ENCODE peak calls at places on chromosomes 13 and 19, in four cellular contexts. T is stimulated activated CD8-positive, alpha-beta memory T cell treated with anti-CD3 and anti-CD28 coated beads, Interleukin-7, amount 100 ng/mL, for 1 hour; E is hippocampal formation; F is cerebellar cortex. X is an unnamed sample.

GRCh38 chr13:82751221-82751620 is 1131.1 kb downstream of the SLITRK1 start:
- DNase-seq in F (no peak), E (no peak), T (no peak), X (no peak)

GRCh38 chr13:111893607-111894443 is 173.1 kb upstream of the SOX1 start:
- DNase-seq in F (no peak), E (no peak), T (no peak), X (no peak)

GRCh38 chr13:25776722-25777121 is 275.1 kb downstream of the SHISA2 start:
- DNase-seq in E (no peak), F (no peak), T (no peak), X (no peak)

GRCh38 chr19:8342684-8343482 is at the start of gene KANK3:
- DNase-seq in T (peak), E (peak), F (peak), X (peak)

GRCh38 chr19:8361921-8362793 is 1.8 kb upstream of the ANGPTL4 start:
- DNase-seq in F (peak), E (peak), T (no peak), X (peak)

GRCh38 chr19:53877361-53877766 is 4.6 kb upstream of the PRKCG start:
- DNase-seq in T (no peak), E (no peak), F (no peak), X (peak)

GRCh38 chr13:28495586-28496564 is 947 bp upstream of the FLT1 start:
- DNase-seq in E (no peak), F (no peak), T (no peak), X (no peak)

GRCh38 chr13:45751882-45752281 is 49.8 kb downstream of the CBY2 start:
- DNase-seq in E (no peak), F (no peak), T (no peak), X (no peak)

GRCh38 chr19:7820588-7820987 is 9.4 kb upstream of the EVI5L start:
- DNase-seq in E (no peak), T (no peak), F (no peak), X (no peak)

GRCh38 chr13:44955421-44955820 is 33.9 kb downstream of the NUFIP1 start:
- DNase-seq in T (no peak), E (no peak), F (no peak), X (no peak)

GRCh38 chr13:67383358-67383757 is 153.2 kb upstream of the PCDH9 start:
- DNase-seq in E (no peak), F (no peak), T (no peak), X (no peak)

GRCh38 chr19:47107953-47108746 is 5.4 kb downstream of the ZC3H4 start:
- DNase-seq in E (no peak), F (peak), T (no peak), X (no peak)

GRCh38 chr13:90362718-90363117 is 984.8 kb upstream of the MIR17HG start:
- DNase-seq in T (no peak), E (no peak), F (no peak), X (no peak)

GRCh38 chr19:35939307-35940077 is 3.3 kb downstream of the LRFN3 start:
- DNase-seq in T (no peak), E (no peak), F (no peak), X (no peak)

GRCh38 chr19:16037424-16038195 is 38.7 kb upstream of the TPM4 start:
- DNase-seq in T (no peak), F (no peak), E (no peak), X (no peak)

GRCh38 chr13:39616087-39616694 is 13.2 kb upstream of the LHFPL6 start:
- DNase-seq in F (peak), T (no peak), E (peak), X (peak)

GRCh38 chr19:57443121-57443696 is 8.1 kb downstream of the ZNF749 start:
- DNase-seq in F (peak), T (no peak), E (no peak), X (no peak)

GRCh38 chr13:97564929-97565328 is 131.0 kb downstream of the RAP2A start:
- DNase-seq in T (no peak), E (no peak), F (no peak), X (no peak)

GRCh38 chr19:43534811-43535761 is 2.1 kb downstream of the ZNF575 start:
- DNase-seq in F (peak), E (peak), T (no peak), X (no peak)